ENCODE peak calls at places on chromosome X, in five cellular contexts. S, O, Q, N and Z are unnamed samples.

GRCh38 chrX:50876551-50876950 is 34.0 kb upstream of the BMP15 start:
- DNase-seq in S (no peak), O (no peak), Q (no peak), N (no peak), Z (no peak)

GRCh38 chrX:23332101-23332887 is 2.4 kb upstream of the PTCHD1 start:
- DNase-seq in S (no peak), O (peak), Q (no peak), N (no peak), Z (no peak)

GRCh38 chrX:45743081-45743533 is 542.4 kb upstream of the DIPK2B start:
- DNase-seq in S (peak), O (peak), Q (no peak), N (peak), Z (no peak)

GRCh38 chrX:85611926-85612325 is 232.5 kb upstream of the POF1B start:
- DNase-seq in S (no peak), O (no peak), Q (no peak), N (peak), Z (no peak)

GRCh38 chrX:45852884-45853283 is 652.2 kb upstream of the DIPK2B start:
- DNase-seq in S (no peak), O (no peak), Q (no peak), N (peak), Z (no peak)

GRCh38 chrX:10582945-10583344 is 37.4 kb downstream of the MID1 start:
- DNase-seq in S (no peak), O (no peak), Q (no peak), N (peak), Z (no peak)

GRCh38 chrX:145190801-145191389 is 56.4 kb upstream of the SPANXN1 start:
- DNase-seq in S (peak), O (no peak), Q (no peak), N (peak), Z (no peak)

GRCh38 chrX:23803931-23804381 is 21.0 kb downstream of the SAT1 start:
- DNase-seq in S (peak), O (no peak), Q (no peak), N (peak), Z (no peak)

GRCh38 chrX:21725498-21725897 is 32.4 kb downstream of the SMPX start:
- DNase-seq in S (peak), O (no peak), Q (peak), N (peak), Z (peak)

GRCh38 chrX:15761564-15762191 is 23.6 kb downstream of the CA5B start:
- DNase-seq in S (no peak), O (peak), Q (no peak), N (peak), Z (no peak)

GRCh38 chrX:121479406-121479805 is 432.0 kb downstream of the GLUD2 start:
- DNase-seq in S (no peak), O (no peak), Q (no peak), N (peak), Z (no peak)

GRCh38 chrX:3743821-3744439 is 30.5 kb upstream of the PRKX start:
- DNase-seq in S (no peak), O (no peak), Q (no peak), N (no peak), Z (no peak)

GRCh38 chrX:154525606-154526490 is 9.8 kb upstream of the FAM3A start:
- DNase-seq in S (no peak), O (no peak), Q (no peak), N (no peak), Z (no peak)

GRCh38 chrX:42096262-42096939 is 173.0 kb upstream of the CASK start:
- DNase-seq in S (peak), O (no peak), Q (peak), N (peak), Z (no peak)

GRCh38 chrX:7190157-7190556 is 42.2 kb upstream of the PUDP start:
- DNase-seq in S (no peak), O (no peak), Q (no peak), N (no peak), Z (no peak)

GRCh38 chrX:123993904-123994635 is 32.6 kb downstream of the STAG2 start:
- DNase-seq in S (no peak), O (no peak), Q (peak), N (no peak), Z (no peak)

GRCh38 chrX:47623540-47624027 is 3.9 kb upstream of the SYN1 start:
- DNase-seq in S (peak), O (peak), Q (peak), N (peak), Z (no peak)

GRCh38 chrX:4435905-4436304 is 722.5 kb upstream of the PRKX start:
- DNase-seq in S (no peak), O (no peak), Q (no peak), N (no peak), Z (no peak)

GRCh38 chrX:96244955-96245354 is 439.7 kb upstream of the DIAPH2 start:
- DNase-seq in S (peak), O (no peak), Q (no peak), N (no peak), Z (no peak)

GRCh38 chrX:39491548-39492297 is 606.0 kb downstream of the BCOR start:
- DNase-seq in S (no peak), O (peak), Q (no peak), N (no peak), Z (no peak)

GRCh38 chrX:2374086-2374485 is 126.7 kb downstream of the DHRSX start:
- DNase-seq in S (no peak), O (no peak), Q (no peak), N (no peak), Z (no peak)

GRCh38 chrX:96394566-96394965 is 290.1 kb upstream of the DIAPH2 start:
- DNase-seq in S (no peak), O (no peak), Q (no peak), N (no peak), Z (no peak)

GRCh38 chrX:125289209-125289608 is 30.5 kb upstream of the TEX13C start:
- DNase-seq in S (peak), O (no peak), Q (no peak), N (no peak), Z (no peak)

GRCh38 chrX:56600141-56600540 is 36.7 kb downstream of the UBQLN2 start:
- DNase-seq in S (peak), O (no peak), Q (no peak), N (peak), Z (no peak)

GRCh38 chrX:102712967-102713677 is 874 bp downstream of the GPRASP2 start:
- DNase-seq in S (no peak), O (peak), Q (no peak), N (peak), Z (no peak)

GRCh38 chrX:15643786-15644559 is 20.6 kb downstream of the CLTRN start:
- DNase-seq in S (no peak), O (no peak), Q (no peak), N (no peak), Z (no peak)

GRCh38 chrX:68659385-68659784 is 11.9 kb downstream of the STARD8 start:
- DNase-seq in S (no peak), O (peak), Q (no peak), N (no peak), Z (no peak)

DNA sequence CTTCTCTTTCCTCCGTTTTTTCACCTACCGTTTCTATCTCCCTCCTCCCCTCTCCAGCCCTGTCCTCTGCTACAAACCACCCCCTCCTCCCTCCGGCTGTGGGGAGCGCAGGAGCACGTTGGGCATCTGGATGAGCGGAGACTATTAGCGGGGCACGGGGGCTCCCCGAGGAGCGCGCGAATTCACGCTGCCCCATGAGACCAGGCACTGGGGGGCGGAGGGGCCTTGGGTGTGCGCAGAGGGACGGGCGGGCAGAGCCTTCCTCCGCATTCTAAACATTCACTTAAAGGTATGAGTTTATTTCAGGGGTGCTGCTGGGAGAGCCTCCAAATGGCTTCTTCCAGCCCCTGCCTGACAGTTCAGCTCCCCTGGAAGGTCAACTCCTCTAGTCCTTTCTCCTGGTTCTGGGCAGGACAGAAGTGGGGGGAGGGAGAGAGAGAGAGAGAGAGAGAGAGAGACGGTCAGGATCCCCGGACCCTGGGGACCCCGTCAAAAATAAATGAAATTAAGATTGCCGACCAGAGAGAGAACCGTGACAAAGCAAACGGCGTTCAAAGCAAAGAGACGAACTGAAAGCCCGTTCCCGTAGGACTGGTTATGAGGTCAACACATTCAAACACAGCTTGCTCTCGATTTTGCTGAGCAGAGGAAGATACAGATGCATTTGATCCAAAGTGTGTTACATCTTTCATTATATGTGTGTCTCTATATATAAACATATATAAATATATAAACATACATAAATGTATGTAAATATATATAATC is 5.0 kb downstream of the SHOX start:
- DNase-seq in S (no peak), O (peak), Q (no peak), N (no peak), Z (no peak)
- H3K4me3 ChIP-seq in S (no peak), O (no peak), Q (no peak), N (no peak), Z (no peak)

DNA sequence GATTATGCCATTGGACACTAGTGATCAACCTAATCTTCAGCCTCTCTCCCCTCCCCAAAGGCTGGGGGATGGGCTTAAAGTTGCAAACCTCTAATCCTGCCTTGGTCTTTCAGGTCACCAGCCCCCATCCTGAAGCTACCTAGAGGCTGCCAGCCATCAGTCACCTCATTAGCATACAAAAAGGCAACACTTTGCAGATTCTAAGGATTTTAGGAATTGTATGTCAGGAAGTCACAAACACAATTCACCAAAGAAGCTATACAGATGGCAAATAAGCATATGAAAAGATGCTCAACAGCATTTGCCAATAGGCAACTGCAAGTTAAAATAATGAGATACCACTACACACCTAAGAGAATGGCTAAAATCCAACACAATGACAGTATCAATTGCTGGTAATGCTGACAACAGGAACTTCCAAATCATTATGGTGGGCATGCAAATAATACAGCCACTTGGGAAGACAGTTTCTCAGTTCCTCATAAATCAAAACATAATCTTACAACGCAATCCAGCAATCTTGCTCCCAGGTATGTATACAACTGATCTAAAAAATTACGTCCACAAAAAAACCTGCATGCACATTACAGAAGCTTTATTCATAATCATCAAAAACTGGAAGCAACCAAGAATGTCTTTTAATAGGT is 9.0 kb upstream of the PIM2 start:
- DNase-seq in S (no peak), O (peak), Q (no peak), N (no peak), Z (no peak)
- H3K4me3 ChIP-seq in S (no peak), O (no peak), Q (no peak), N (no peak), Z (no peak)

GRCh38 chrX:131649741-131650140 is 105.9 kb downstream of the OR13H1 start:
- DNase-seq in S (no peak), O (no peak), Q (no peak), N (no peak), Z (no peak)
- H3K4me3 ChIP-seq in S (no peak), O (no peak), Q (no peak), N (no peak), Z (no peak)

DNA sequence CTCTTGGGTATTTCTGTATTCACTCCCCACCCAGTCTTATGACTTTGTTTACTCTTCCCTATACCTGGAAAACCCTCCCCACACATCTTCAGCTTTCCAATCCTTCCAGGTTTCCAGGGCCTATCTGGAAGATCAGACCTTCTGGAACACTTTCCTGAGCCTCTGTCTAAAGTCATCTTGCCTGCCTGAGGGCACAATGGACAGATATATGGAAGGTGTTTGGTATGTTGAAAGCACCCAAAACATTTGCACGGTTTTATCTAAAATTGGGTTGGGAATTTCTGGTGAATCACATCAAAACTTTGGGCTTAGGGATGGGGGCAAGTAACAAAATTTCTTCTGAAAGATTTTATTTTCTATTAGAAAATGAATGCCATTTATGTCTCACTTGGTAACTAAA is 16.0 kb downstream of the CLDN2 start:
- DNase-seq in S (no peak), O (no peak), Q (no peak), N (no peak), Z (no peak)
- H3K4me3 ChIP-seq in S (no peak), O (no peak), Q (no peak), N (no peak), Z (no peak)

GRCh38 chrX:40544343-40545250 is 36.2 kb upstream of the ATP6AP2 start:
- DNase-seq in S (peak), O (no peak), Q (no peak), N (peak), Z (peak)

GRCh38 chrX:40542208-40542607 is 38.6 kb upstream of the ATP6AP2 start:
- DNase-seq in S (no peak), O (peak), Q (no peak), N (no peak), Z (no peak)

GRCh38 chrX:40546870-40547269 is 33.9 kb upstream of the ATP6AP2 start:
- DNase-seq in S (no peak), O (no peak), Q (no peak), N (no peak), Z (no peak)

GRCh38 chrX:40542972-40543371 is 37.8 kb upstream of the ATP6AP2 start:
- DNase-seq in S (no peak), O (no peak), Q (no peak), N (no peak), Z (no peak)

GRCh38 chrX:40543661-40544328 is 37.0 kb upstream of the ATP6AP2 start:
- DNase-seq in S (peak), O (no peak), Q (peak), N (peak), Z (peak)
- H3K4me3 ChIP-seq in S (no peak), O (no peak), Q (no peak), N (no peak), Z (no peak)

DNA sequence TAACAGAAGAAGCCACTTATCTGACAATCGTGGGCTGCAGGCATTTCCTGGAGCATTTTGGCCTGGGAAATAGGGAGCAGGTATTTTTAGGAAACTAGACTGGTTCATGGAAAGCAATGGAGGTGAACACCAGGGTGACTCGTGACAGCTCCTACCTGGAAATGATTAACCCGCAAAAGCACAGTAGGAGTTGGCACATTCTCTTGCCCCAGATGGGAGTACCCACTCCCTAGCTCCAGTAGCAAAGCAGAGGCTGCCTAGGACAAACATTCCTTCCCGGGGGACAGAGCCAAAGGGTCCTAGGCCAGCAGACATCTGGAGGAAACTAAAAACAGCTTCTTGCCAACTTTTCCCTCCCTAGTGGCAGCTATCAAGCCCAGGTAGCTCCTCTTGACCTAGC is 29.0 kb downstream of the RTL5 start:
- DNase-seq in S (no peak), O (peak), Q (no peak), N (no peak), Z (no peak)
- H3K4me3 ChIP-seq in S (no peak), O (no peak), Q (no peak), N (no peak), Z (no peak)